ENCODE peak calls at places on chromosomes 4 and X, in eight cellular contexts. H, V, W, X, R, O, M and N are unnamed samples.

GRCh38 chrX:51860679-51861078 is 32.7 kb upstream of the MAGED1 start:
- DNase-seq in W (no peak), O (peak), M (peak), X (peak), R (peak), H (no peak), V (no peak), N (no peak)

GRCh38 chr4:185839204-185839712 is 27.3 kb upstream of the SORBS2 start:
- DNase-seq in H (no peak), R (peak), W (peak), O (peak), V (no peak), X (no peak), M (peak), N (no peak)

GRCh38 chr4:72767903-72768817 is 199.1 kb upstream of the ADAMTS3 start:
- DNase-seq in V (no peak), M (no peak), R (peak), H (no peak), X (no peak), O (peak), W (peak), N (no peak)

GRCh38 chr4:166324321-166324720 is 451.3 kb downstream of the TLL1 start:
- DNase-seq in V (no peak), M (peak), H (no peak), O (peak), W (no peak), X (peak), R (peak), N (no peak)

GRCh38 chr4:1342003-1342402 is 5.0 kb upstream of the UVSSA start:
- DNase-seq in W (no peak), O (no peak), X (no peak), R (no peak), V (no peak), H (no peak), M (no peak), N (no peak)

GRCh38 chrX:13357925-13358324 is 38.1 kb upstream of the ATXN3L start:
- DNase-seq in H (peak), O (no peak), X (no peak), R (peak), V (no peak), M (no peak), W (peak), N (no peak)

GRCh38 chrX:148043456-148043855 is 62.3 kb downstream of the FMR1NB start:
- DNase-seq in O (no peak), X (no peak), W (no peak), M (no peak), V (no peak), R (no peak), H (no peak), N (no peak)

GRCh38 chr4:72714482-72715279 is 145.7 kb upstream of the ADAMTS3 start:
- DNase-seq in V (no peak), W (no peak), X (no peak), M (no peak), R (no peak), H (no peak), O (no peak), N (no peak)

GRCh38 chr4:150126880-150127236 is 48.6 kb downstream of the DCLK2 start:
- DNase-seq in H (no peak), W (no peak), M (no peak), V (no peak), O (no peak), R (no peak), X (no peak), N (no peak)

GRCh38 chr4:89998350-89999098 is 103.9 kb downstream of the MMRN1 start:
- DNase-seq in M (no peak), V (no peak), X (no peak), H (peak), O (no peak), W (no peak), R (peak), N (no peak)

GRCh38 chr4:73251384-73251783 is 7.2 kb downstream of the ANKRD17 start:
- DNase-seq in O (no peak), R (no peak), X (no peak), V (no peak), M (no peak), W (no peak), H (no peak), N (no peak)

GRCh38 chr4:26076000-26076587 is 162.1 kb downstream of the SMIM20 start:
- DNase-seq in V (no peak), O (no peak), R (no peak), H (no peak), M (no peak), W (no peak), X (no peak), N (no peak)